ENCODE peak calls at places on chromosomes 11 and 22, in eight cellular contexts. One of them, this sample, is unnamed.
A peak's percentile ranks its signal among the peaks of the same experiment; 100 is the strongest.

GRCh38 chr22:44116331-44116730 is 64.4 kb upstream of the PARVG start:
- DNase-seq in ovary: no peak
- DNase-seq in cardiac muscle cell: no peak
- DNase-seq in aorta: peak; percentile 27
- DNase-seq in transverse colon: no peak
- DNase-seq in CD8-positive, alpha-beta T cell: no peak
- DNase-seq in CD4-positive, CD25-positive, alpha-beta regulatory T cell: no peak
- DNase-seq in RWPE2: no peak
- DNase-seq in this sample: no peak

GRCh38 chr22:39223091-39223710 is 21.6 kb downstream of the PDGFB start:
- DNase-seq in ovary: no peak
- DNase-seq in cardiac muscle cell: no peak
- DNase-seq in aorta: peak; percentile 42
- DNase-seq in transverse colon: no peak
- DNase-seq in CD8-positive, alpha-beta T cell: no peak
- DNase-seq in CD4-positive, CD25-positive, alpha-beta regulatory T cell: peak; percentile 22
- DNase-seq in RWPE2: peak; percentile 41
- DNase-seq in this sample: no peak

GRCh38 chr11:95108671-95109551 is 19.3 kb downstream of the ENDOD1 start:
- DNase-seq in ovary: no peak
- DNase-seq in cardiac muscle cell: peak; percentile 51
- DNase-seq in aorta: no peak
- DNase-seq in transverse colon: no peak
- DNase-seq in CD8-positive, alpha-beta T cell: no peak
- DNase-seq in CD4-positive, CD25-positive, alpha-beta regulatory T cell: no peak
- DNase-seq in RWPE2: no peak
- DNase-seq in this sample: no peak

GRCh38 chr11:68127791-68128681 is 6.8 kb upstream of the CHKA start:
- DNase-seq in ovary: peak; percentile 83
- DNase-seq in cardiac muscle cell: peak; percentile 91
- DNase-seq in aorta: peak; percentile 86
- DNase-seq in transverse colon: peak; percentile 50
- DNase-seq in CD8-positive, alpha-beta T cell: no peak
- DNase-seq in CD4-positive, CD25-positive, alpha-beta regulatory T cell: no peak
- DNase-seq in RWPE2: no peak
- DNase-seq in this sample: peak; percentile 86

GRCh38 chr11:37512156-37512780 is 914.2 kb upstream of the RAG2 start:
- DNase-seq in ovary: no peak
- DNase-seq in cardiac muscle cell: peak; percentile 18
- DNase-seq in aorta: no peak
- DNase-seq in transverse colon: no peak
- DNase-seq in CD8-positive, alpha-beta T cell: no peak
- DNase-seq in CD4-positive, CD25-positive, alpha-beta regulatory T cell: no peak
- DNase-seq in RWPE2: no peak
- DNase-seq in this sample: no peak

GRCh38 chr22:37801946-37802309 is 5.8 kb upstream of the GCAT start:
- DNase-seq in ovary: no peak
- DNase-seq in cardiac muscle cell: no peak
- DNase-seq in aorta: no peak
- DNase-seq in transverse colon: no peak
- DNase-seq in CD8-positive, alpha-beta T cell: no peak
- DNase-seq in CD4-positive, CD25-positive, alpha-beta regulatory T cell: no peak
- DNase-seq in RWPE2: no peak
- DNase-seq in this sample: no peak

GRCh38 chr11:120547871-120548681 is 36.5 kb downstream of the GRIK4 start:
- DNase-seq in ovary: peak; percentile 93
- DNase-seq in cardiac muscle cell: peak; percentile 94
- DNase-seq in aorta: peak; percentile 94
- DNase-seq in transverse colon: peak; percentile 46
- DNase-seq in CD8-positive, alpha-beta T cell: no peak
- DNase-seq in CD4-positive, CD25-positive, alpha-beta regulatory T cell: no peak
- DNase-seq in RWPE2: peak; percentile 82
- DNase-seq in this sample: peak; percentile 95

GRCh38 chr11:10605941-10606381 is 37.5 kb upstream of the LYVE1 start:
- DNase-seq in ovary: peak; percentile 79
- DNase-seq in cardiac muscle cell: peak; percentile 87
- DNase-seq in aorta: peak; percentile 83
- DNase-seq in transverse colon: peak; percentile 49
- DNase-seq in CD8-positive, alpha-beta T cell: no peak
- DNase-seq in CD4-positive, CD25-positive, alpha-beta regulatory T cell: no peak
- DNase-seq in RWPE2: no peak
- DNase-seq in this sample: peak; percentile 85

GRCh38 chr11:74057251-74058151 is 48.6 kb upstream of the UCP3 start:
- DNase-seq in ovary: no peak
- DNase-seq in cardiac muscle cell: peak; percentile 50
- DNase-seq in aorta: no peak
- DNase-seq in transverse colon: no peak
- DNase-seq in CD8-positive, alpha-beta T cell: no peak
- DNase-seq in CD4-positive, CD25-positive, alpha-beta regulatory T cell: no peak
- DNase-seq in RWPE2: no peak
- DNase-seq in this sample: no peak

GRCh38 chr22:41146573-41146972 is 54.2 kb downstream of the EP300 start:
- DNase-seq in ovary: no peak
- DNase-seq in cardiac muscle cell: peak; percentile 10
- DNase-seq in aorta: no peak
- DNase-seq in transverse colon: no peak
- DNase-seq in CD8-positive, alpha-beta T cell: no peak
- DNase-seq in CD4-positive, CD25-positive, alpha-beta regulatory T cell: no peak
- DNase-seq in RWPE2: no peak
- DNase-seq in this sample: no peak

GRCh38 chr11:103111400-103111799 is 2.2 kb downstream of the DYNC2H1 start:
- DNase-seq in ovary: no peak
- DNase-seq in cardiac muscle cell: no peak
- DNase-seq in aorta: no peak
- DNase-seq in transverse colon: no peak
- DNase-seq in CD8-positive, alpha-beta T cell: no peak
- DNase-seq in CD4-positive, CD25-positive, alpha-beta regulatory T cell: no peak
- DNase-seq in RWPE2: no peak
- DNase-seq in this sample: no peak

GRCh38 chr11:134644489-134645456 is 232.7 kb upstream of the B3GAT1 start:
- DNase-seq in ovary: no peak
- DNase-seq in cardiac muscle cell: no peak
- DNase-seq in aorta: peak; percentile 61
- DNase-seq in transverse colon: no peak
- DNase-seq in CD8-positive, alpha-beta T cell: peak; percentile 23
- DNase-seq in CD4-positive, CD25-positive, alpha-beta regulatory T cell: no peak
- DNase-seq in RWPE2: no peak
- DNase-seq in this sample: no peak

GRCh38 chr11:62409831-62410230 is 9.0 kb upstream of the SCGB1A1 start:
- DNase-seq in ovary: no peak
- DNase-seq in cardiac muscle cell: no peak
- DNase-seq in aorta: no peak
- DNase-seq in transverse colon: no peak
- DNase-seq in CD8-positive, alpha-beta T cell: no peak
- DNase-seq in CD4-positive, CD25-positive, alpha-beta regulatory T cell: no peak
- DNase-seq in RWPE2: no peak
- DNase-seq in this sample: no peak

GRCh38 chr11:44377121-44377520 is 67.2 kb upstream of the ALX4 start:
- DNase-seq in ovary: no peak
- DNase-seq in cardiac muscle cell: no peak
- DNase-seq in aorta: no peak
- DNase-seq in transverse colon: no peak
- DNase-seq in CD8-positive, alpha-beta T cell: no peak
- DNase-seq in CD4-positive, CD25-positive, alpha-beta regulatory T cell: no peak
- DNase-seq in RWPE2: no peak
- DNase-seq in this sample: no peak

DNA sequence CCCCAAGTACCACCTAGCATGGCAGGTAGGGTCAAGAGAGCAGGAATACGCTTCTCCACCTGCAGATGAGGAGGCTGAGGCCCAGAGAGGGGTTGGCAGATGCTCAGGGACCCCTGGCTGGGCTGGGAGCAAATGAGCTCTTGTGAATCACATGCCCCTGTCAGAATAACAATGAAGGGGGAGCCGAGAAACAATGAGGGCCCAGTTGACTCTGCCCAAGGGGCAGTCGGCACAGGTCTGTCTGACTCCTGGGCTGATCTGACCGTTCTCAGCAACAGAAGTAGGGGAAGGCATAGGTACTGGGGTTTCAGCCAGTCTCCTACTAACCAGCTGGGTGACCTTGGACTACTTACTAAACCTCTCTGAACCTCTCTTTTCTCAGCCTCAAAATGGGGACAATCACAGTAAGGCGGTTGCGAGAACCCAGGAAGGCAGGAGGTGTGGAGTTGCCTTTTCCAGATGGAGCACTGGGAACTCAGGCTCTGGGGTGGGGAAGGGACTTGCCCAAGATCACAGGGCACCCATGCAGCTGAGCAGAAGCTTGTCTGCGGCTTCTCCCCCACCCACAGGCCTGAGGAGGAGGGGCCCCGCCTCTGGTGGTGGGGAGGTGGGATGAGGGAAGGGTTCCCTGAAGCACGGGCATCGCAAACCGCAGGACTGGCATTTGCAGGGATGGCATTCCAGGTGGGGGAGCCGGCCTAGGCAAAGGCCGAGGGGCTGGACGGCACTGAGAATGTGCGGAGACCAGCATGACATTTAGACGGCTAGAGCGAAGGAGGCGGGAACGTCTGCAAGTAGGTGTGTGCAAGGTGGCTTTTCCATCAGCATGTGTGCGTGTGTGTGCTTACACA is 163.0 kb downstream of the MN1 start:
- DNase-seq in ovary: no peak
- DNase-seq in cardiac muscle cell: no peak
- DNase-seq in aorta: peak; percentile 62
- DNase-seq in transverse colon: no peak
- DNase-seq in CD8-positive, alpha-beta T cell: no peak
- DNase-seq in CD4-positive, CD25-positive, alpha-beta regulatory T cell: no peak
- DNase-seq in RWPE2: no peak
- DNase-seq in this sample: no peak
- H3K27ac ChIP-seq in ovary: no peak overlapping the region
- H3K27ac ChIP-seq in cardiac muscle cell: no peak overlapping the region
- H3K27ac ChIP-seq in aorta: no peak overlapping the region
- H3K27ac ChIP-seq in transverse colon: no peak overlapping the region
- H3K27ac ChIP-seq in CD8-positive, alpha-beta T cell: no peak overlapping the region
- H3K27ac ChIP-seq in CD4-positive, CD25-positive, alpha-beta regulatory T cell: no peak overlapping the region
- H3K27ac ChIP-seq in RWPE2: no peak overlapping the region
- H3K27ac ChIP-seq in this sample: no peak overlapping the region

DNA sequence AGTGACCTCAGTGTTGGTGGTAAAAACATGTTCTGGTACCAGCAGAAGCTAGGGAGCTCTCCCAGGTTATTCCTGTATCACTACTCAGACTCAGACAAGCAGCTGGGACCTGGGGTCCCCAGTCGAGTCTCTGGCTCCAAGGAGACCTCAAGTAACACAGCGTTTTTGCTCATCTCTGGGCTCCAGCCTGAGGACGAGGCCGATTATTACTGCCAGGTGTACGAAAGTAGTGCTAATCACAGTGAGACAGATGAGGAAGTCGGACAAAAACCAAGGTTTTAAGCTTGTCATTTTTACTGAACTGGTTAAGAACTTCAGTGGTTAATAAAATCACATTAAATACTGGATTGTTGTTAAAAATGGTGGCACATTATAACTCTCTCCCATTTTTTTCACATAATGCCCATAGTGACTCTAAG is 42.7 kb upstream of the VPREB1 start:
- DNase-seq in ovary: no peak
- DNase-seq in cardiac muscle cell: no peak
- DNase-seq in aorta: no peak
- DNase-seq in transverse colon: no peak
- DNase-seq in CD8-positive, alpha-beta T cell: no peak
- DNase-seq in CD4-positive, CD25-positive, alpha-beta regulatory T cell: no peak
- DNase-seq in RWPE2: no peak
- DNase-seq in this sample: no peak
- H3K4me1 ChIP-seq in ovary: no peaks in the 10 kb centered on the region
- H3K4me1 ChIP-seq in cardiac muscle cell: no peaks in the 10 kb centered on the region
- H3K4me1 ChIP-seq in aorta: no peaks in the 10 kb centered on the region
- H3K4me1 ChIP-seq in transverse colon: no peaks in the 10 kb centered on the region
- H3K4me1 ChIP-seq in CD8-positive, alpha-beta T cell: no peaks in the 10 kb centered on the region
- H3K4me1 ChIP-seq in CD4-positive, CD25-positive, alpha-beta regulatory T cell: no peaks in the 10 kb centered on the region
- H3K4me1 ChIP-seq in RWPE2: no peaks in the 10 kb centered on the region
- H3K4me1 ChIP-seq in this sample: no peaks in the 10 kb centered on the region

DNA sequence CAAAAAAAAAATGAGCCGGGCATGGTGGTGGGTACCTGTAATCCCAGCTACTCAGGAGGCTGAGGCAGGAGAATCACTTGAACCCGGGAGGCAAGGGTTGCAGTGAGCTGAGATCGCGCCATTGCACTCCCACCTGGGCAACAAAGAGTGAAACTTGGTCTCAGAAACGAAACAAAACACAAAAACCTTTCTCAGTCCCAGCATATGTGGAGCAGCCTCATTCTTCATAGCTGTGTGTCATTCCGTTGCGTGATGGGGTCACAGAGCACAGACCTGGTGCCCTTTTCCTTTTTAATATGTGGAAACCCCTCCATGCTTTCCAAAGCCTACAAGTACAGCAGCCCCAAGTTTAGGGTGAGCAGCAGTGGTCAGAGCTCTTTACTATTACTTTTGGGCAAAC is 13.7 kb downstream of the PEX26 start:
- DNase-seq in ovary: no peak
- DNase-seq in cardiac muscle cell: no peak
- DNase-seq in aorta: no peak
- DNase-seq in transverse colon: no peak
- DNase-seq in CD8-positive, alpha-beta T cell: no peak
- DNase-seq in CD4-positive, CD25-positive, alpha-beta regulatory T cell: no peak
- DNase-seq in RWPE2: no peak
- DNase-seq in this sample: no peak
- H3K27ac ChIP-seq in ovary: peak overlapping the region; percentile 67
- H3K27ac ChIP-seq in cardiac muscle cell: peak overlapping the region; percentile 77
- H3K27ac ChIP-seq in aorta: peak overlapping the region; percentile 97
- H3K27ac ChIP-seq in transverse colon: peak overlapping the region; percentile 86
- H3K27ac ChIP-seq in CD8-positive, alpha-beta T cell: peak overlapping the region; percentile 37
- H3K27ac ChIP-seq in CD4-positive, CD25-positive, alpha-beta regulatory T cell: peak overlapping the region; percentile 33
- H3K27ac ChIP-seq in RWPE2: peak overlapping the region; percentile 21
- H3K27ac ChIP-seq in this sample: peak overlapping the region; percentile 75

GRCh38 chr11:96215826-96216225 is 127.2 kb downstream of the MAML2 start:
- DNase-seq in ovary: no peak
- DNase-seq in cardiac muscle cell: no peak
- DNase-seq in aorta: no peak
- DNase-seq in transverse colon: no peak
- DNase-seq in CD8-positive, alpha-beta T cell: no peak
- DNase-seq in CD4-positive, CD25-positive, alpha-beta regulatory T cell: peak; percentile 50
- DNase-seq in RWPE2: no peak
- DNase-seq in this sample: no peak

GRCh38 chr11:96218901-96219300 is 124.1 kb downstream of the MAML2 start:
- DNase-seq in ovary: no peak
- DNase-seq in cardiac muscle cell: no peak
- DNase-seq in aorta: no peak
- DNase-seq in transverse colon: no peak
- DNase-seq in CD8-positive, alpha-beta T cell: no peak
- DNase-seq in CD4-positive, CD25-positive, alpha-beta regulatory T cell: no peak
- DNase-seq in RWPE2: no peak
- DNase-seq in this sample: no peak

GRCh38 chr11:96219981-96220623 is 122.9 kb downstream of the MAML2 start:
- DNase-seq in ovary: no peak
- DNase-seq in cardiac muscle cell: peak; percentile 61
- DNase-seq in aorta: no peak
- DNase-seq in transverse colon: no peak
- DNase-seq in CD8-positive, alpha-beta T cell: no peak
- DNase-seq in CD4-positive, CD25-positive, alpha-beta regulatory T cell: no peak
- DNase-seq in RWPE2: no peak
- DNase-seq in this sample: peak; percentile 40

GRCh38 chr11:96217206-96217605 is 125.8 kb downstream of the MAML2 start:
- DNase-seq in ovary: no peak
- DNase-seq in cardiac muscle cell: no peak
- DNase-seq in aorta: no peak
- DNase-seq in transverse colon: no peak
- DNase-seq in CD8-positive, alpha-beta T cell: no peak
- DNase-seq in CD4-positive, CD25-positive, alpha-beta regulatory T cell: no peak
- DNase-seq in RWPE2: no peak
- DNase-seq in this sample: no peak

DNA sequence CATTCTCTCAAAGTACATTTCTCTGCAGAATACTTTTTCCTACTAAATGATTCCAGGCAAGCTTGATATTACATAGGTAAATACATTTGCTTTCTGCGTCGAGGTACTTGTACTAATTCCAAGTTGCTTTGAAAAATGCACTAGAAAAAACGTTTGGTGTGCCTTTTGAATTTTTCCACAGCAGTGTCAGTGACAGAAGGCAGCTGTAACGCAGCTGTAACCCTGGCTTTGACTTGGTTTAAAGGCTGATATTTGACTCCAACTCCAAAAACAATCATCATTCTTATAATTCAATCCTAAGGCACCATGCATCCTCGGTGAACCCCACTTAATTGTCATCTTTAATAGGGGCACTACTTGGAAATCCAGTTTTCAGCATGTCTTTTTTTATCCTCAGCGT is 125.0 kb downstream of the MAML2 start:
- DNase-seq in ovary: no peak
- DNase-seq in cardiac muscle cell: no peak
- DNase-seq in aorta: no peak
- DNase-seq in transverse colon: no peak
- DNase-seq in CD8-positive, alpha-beta T cell: no peak
- DNase-seq in CD4-positive, CD25-positive, alpha-beta regulatory T cell: no peak
- DNase-seq in RWPE2: no peak
- DNase-seq in this sample: no peak
- H3K4me1 ChIP-seq in ovary: peaks cover 10% of the 10 kb centered on the region
- H3K4me1 ChIP-seq in cardiac muscle cell: peaks cover 51% of the 10 kb centered on the region
- H3K4me1 ChIP-seq in aorta: peaks cover 16% of the 10 kb centered on the region
- H3K4me1 ChIP-seq in transverse colon: peaks cover 17% of the 10 kb centered on the region
- H3K4me1 ChIP-seq in CD8-positive, alpha-beta T cell: peaks cover 96% of the 10 kb centered on the region
- H3K4me1 ChIP-seq in CD4-positive, CD25-positive, alpha-beta regulatory T cell: peaks cover 91% of the 10 kb centered on the region
- H3K4me1 ChIP-seq in RWPE2: peaks cover 27% of the 10 kb centered on the region
- H3K4me1 ChIP-seq in this sample: peaks cover 20% of the 10 kb centered on the region